ENCODE peak calls at places on chromosomes 6 and 20, in five cellular contexts. Z, P, A, O and G are unnamed samples.

GRCh38 chr6:154039231-154039842 is at the start of gene OPRM1:
- DNase-seq in A (no peak), Z (peak; percentile 73), O (peak; percentile 68), P (peak; percentile 13), G (no peak)

GRCh38 chr6:142071981-142072380 is 60.7 kb upstream of the GJE1 start:
- DNase-seq in A (peak; percentile 73), O (no peak), Z (no peak), P (no peak), G (no peak)

GRCh38 chr6:157724138-157724537 is 98.9 kb upstream of the SNX9 start:
- DNase-seq in Z (no peak), O (no peak), P (no peak), A (no peak), G (no peak)

GRCh38 chr6:134590449-134590848 is 272.5 kb upstream of the SGK1 start:
- DNase-seq in Z (no peak), P (no peak), O (no peak), A (no peak), G (no peak)

GRCh38 chr6:22658934-22659333 is 89.6 kb downstream of the HDGFL1 start:
- DNase-seq in O (no peak), P (no peak), Z (no peak), A (no peak), G (no peak)

GRCh38 chr6:77040566-77041195 is 422.6 kb downstream of the HTR1B start:
- DNase-seq in Z (no peak), P (no peak), O (no peak), A (no peak), G (no peak)

GRCh38 chr6:143457563-143458359 is 7.2 kb downstream of the PEX3 start:
- DNase-seq in O (no peak), P (no peak), Z (no peak), A (peak; percentile 35), G (no peak)

GRCh38 chr6:160742090-160742489 is 40.0 kb downstream of the PLG start:
- DNase-seq in A (no peak), O (no peak), P (no peak), Z (no peak), G (peak; percentile 28)

GRCh38 chr20:17889226-17889625 is 79.4 kb downstream of the SNX5 start:
- DNase-seq in Z (no peak), A (peak; percentile 73), P (no peak), O (no peak), G (no peak)

GRCh38 chr6:11847515-11848244 is 69.1 kb upstream of the ADTRP start:
- DNase-seq in A (no peak), Z (no peak), O (no peak), P (no peak), G (no peak)

GRCh38 chr6:157570752-157571151 is 189.8 kb downstream of the ZDHHC14 start:
- DNase-seq in O (no peak), P (no peak), Z (no peak), A (peak; percentile 52), G (no peak)

GRCh38 chr6:143227675-143228074 is 167.0 kb downstream of the AIG1 start:
- DNase-seq in A (no peak), O (no peak), P (no peak), Z (no peak), G (no peak)

GRCh38 chr6:144482142-144482541 is 197.0 kb downstream of the UTRN start:
- DNase-seq in O (peak; percentile 51), A (peak; percentile 69), Z (peak; percentile 75), P (peak; percentile 25), G (peak; percentile 20)

GRCh38 chr6:14089224-14089623 is 28.3 kb upstream of the CD83 start:
- DNase-seq in Z (no peak), A (no peak), P (no peak), O (no peak), G (no peak)

GRCh38 chr6:35064508-35065440 is 76.4 kb downstream of the TCP11 start:
- DNase-seq in A (no peak), O (no peak), Z (no peak), P (peak; percentile 31), G (no peak)

GRCh38 chr6:84762220-84762940 is 2.0 kb downstream of the TBX18 start:
- DNase-seq in O (peak; percentile 48), A (no peak), P (peak; percentile 53), Z (peak; percentile 40), G (no peak)

GRCh38 chr6:139027620-139028182 is 844 bp upstream of the ABRACL start:
- DNase-seq in Z (peak; percentile 45), O (no peak), P (no peak), A (no peak), G (peak; percentile 36)

GRCh38 chr6:66897576-66897975 is 1190.5 kb upstream of the EYS start:
- DNase-seq in P (no peak), Z (no peak), O (no peak), A (peak; percentile 4), G (no peak)

GRCh38 chr20:13644010-13644409 is 5.3 kb upstream of the TASP1 start:
- DNase-seq in O (no peak), A (no peak), P (no peak), Z (no peak), G (no peak)

GRCh38 chr6:140441256-140441655 is 1066.8 kb upstream of the CITED2 start:
- DNase-seq in P (no peak), Z (peak; percentile 52), A (peak; percentile 46), O (peak; percentile 11), G (no peak)

GRCh38 chr6:134667106-134667505 is 282.8 kb downstream of the ALDH8A1 start:
- DNase-seq in P (no peak), O (no peak), A (no peak), Z (no peak), G (no peak)

GRCh38 chr6:121732641-121733040 is 297.2 kb downstream of the GJA1 start:
- DNase-seq in A (no peak), O (no peak), P (no peak), Z (no peak), G (no peak)

GRCh38 chr6:1958257-1958656 is 287.1 kb downstream of the GMDS start:
- DNase-seq in P (no peak), A (no peak), Z (no peak), O (no peak), G (no peak)

GRCh38 chr6:37783831-37784584 is 35.5 kb upstream of the ZFAND3 start:
- DNase-seq in A (no peak), P (no peak), Z (no peak), O (no peak), G (no peak)
- TF ChIP-seq FOXM1 in A (no peak), P (no peak), Z (no peak), O (no peak), G (no peak)

GRCh38 chr6:136725124-136725523 is 67.2 kb downstream of the MAP3K5 start:
- DNase-seq in P (no peak), O (no peak), A (no peak), Z (no peak), G (no peak)
- TF ChIP-seq FOXM1 in P (no peak), O (no peak), A (no peak), Z (no peak), G (no peak)

GRCh38 chr6:38933426-38933825 is 115.2 kb upstream of the GLP1R start:
- DNase-seq in P (no peak), Z (peak; percentile 22), O (peak; percentile 27), A (peak; percentile 24), G (no peak)
- TF ChIP-seq FOXM1 in P (no peak), Z (no peak), O (no peak), A (no peak), G (no peak)

DNA sequence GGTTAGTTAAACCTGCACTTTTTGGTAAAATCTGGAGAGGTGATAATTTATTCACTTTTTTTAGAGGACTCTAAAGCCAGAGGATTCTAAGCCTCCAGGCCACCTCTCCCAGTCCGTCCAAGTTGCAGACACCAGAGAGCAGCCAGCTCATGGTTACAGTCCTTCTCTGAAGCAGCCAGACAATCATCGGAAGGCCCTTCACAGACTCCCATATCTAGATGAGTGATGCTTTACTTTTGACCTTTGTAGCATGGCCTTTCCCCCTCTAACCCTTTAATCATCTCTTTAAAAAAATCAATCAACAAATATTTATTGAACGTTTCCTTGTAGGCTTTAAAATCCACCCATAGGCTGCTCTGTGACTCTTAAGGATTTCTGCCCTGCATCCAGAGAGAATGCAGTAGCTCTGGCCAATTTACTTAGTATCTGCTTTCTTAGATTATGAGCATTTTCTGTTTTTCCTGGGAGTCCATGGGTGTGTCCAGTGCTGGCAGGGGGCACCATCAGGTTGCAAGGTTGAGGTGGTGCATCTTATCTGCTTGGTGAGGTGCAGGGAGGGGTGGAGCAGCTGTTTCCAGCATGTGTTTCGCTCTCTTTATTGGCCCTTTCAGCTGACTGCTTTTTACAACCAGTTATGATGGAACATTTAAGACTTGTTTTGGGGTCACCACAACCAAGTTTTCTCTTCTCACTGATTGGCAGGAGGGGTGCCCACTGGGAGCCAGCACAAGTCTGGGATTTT is 58.6 kb downstream of the JARID2 start:
- DNase-seq in Z (no peak), A (no peak), P (peak; percentile 35), O (no peak), G (no peak)
- TF ChIP-seq FOXM1 in Z (no peak), A (no peak), P (no peak), O (no peak), G (no peak)

GRCh38 chr6:4399656-4400055 is 264.3 kb upstream of the ECI2 start:
- DNase-seq in P (no peak), A (no peak), O (no peak), Z (no peak), G (no peak)

GRCh38 chr6:4395386-4395785 is 260.0 kb upstream of the ECI2 start:
- DNase-seq in O (no peak), Z (no peak), P (no peak), A (no peak), G (no peak)

GRCh38 chr6:4396032-4396431 is 260.7 kb upstream of the ECI2 start:
- DNase-seq in P (no peak), O (no peak), Z (no peak), A (no peak), G (no peak)

GRCh38 chr6:4398806-4399205 is 263.4 kb upstream of the ECI2 start:
- DNase-seq in Z (no peak), A (no peak), O (no peak), P (no peak), G (no peak)

GRCh38 chr6:4397307-4397706 is 261.9 kb upstream of the ECI2 start:
- DNase-seq in P (no peak), A (no peak), O (no peak), Z (no peak), G (no peak)
- TF ChIP-seq FOXM1 in P (no peak), A (no peak), O (no peak), Z (no peak), G (no peak)

GRCh38 chr6:6749791-6750434 is 161.4 kb downstream of the LY86 start:
- DNase-seq in P (peak; percentile 64), A (peak; percentile 61), Z (no peak), O (no peak), G (no peak)
- TF ChIP-seq FOXM1 in P (no peak), A (no peak), Z (no peak), O (no peak), G (no peak)

DNA sequence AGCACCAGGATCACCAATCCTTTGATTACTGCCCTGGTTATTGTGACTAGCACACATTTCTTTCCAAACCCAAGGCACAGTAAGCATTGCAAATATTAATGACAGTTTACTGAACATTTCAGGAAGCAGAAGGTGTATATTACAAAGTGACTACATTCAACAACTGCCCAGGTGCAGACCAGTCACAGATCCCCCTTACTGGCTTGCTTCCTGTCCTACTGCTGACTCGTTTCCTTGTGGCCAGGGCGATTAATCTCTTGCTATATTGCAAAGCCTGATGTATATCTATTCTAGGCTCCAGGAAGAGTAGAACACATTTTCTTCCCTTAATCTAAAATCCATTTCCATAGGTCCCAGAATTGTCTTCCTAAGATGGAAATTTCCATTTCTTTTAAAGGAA is 77.2 kb upstream of the EPHA7 start:
- DNase-seq in O (no peak), Z (no peak), P (no peak), A (no peak), G (no peak)
- TF ChIP-seq FOXM1 in O (no peak), Z (no peak), P (no peak), A (no peak), G (no peak)